ENCODE peak calls at places on chromosomes 3 and 15, in eight cellular contexts. P is cardiac muscle cell, M is H7, T is mesendoderm, S is AG04450, F is EH, I is ecto neural progenitor cell, K is H54. R is an unnamed sample.

GRCh38 chr3:50177346-50177745 is 14.1 kb upstream of the GNAT1 start:
- DNase-seq in P (no peak), M (no peak), T (no peak), S (no peak), F (no peak), I (no peak), K (no peak), R (no peak)

GRCh38 chr15:31256385-31257265 is 70.0 kb upstream of the KLF13 start:
- DNase-seq in P (no peak), M (no peak), T (peak; percentile 78), S (no peak), F (no peak), I (no peak), K (no peak), R (no peak)

GRCh38 chr3:23959147-23959900 is 14.2 kb downstream of the NR1D2 start:
- DNase-seq in P (no peak), M (no peak), T (no peak), S (peak; percentile 72), F (peak; percentile 95), I (no peak), K (peak; percentile 45), R (no peak)

GRCh38 chr3:16350041-16350952 is 85.3 kb downstream of the OXNAD1 start:
- DNase-seq in P (no peak), M (no peak), T (no peak), S (peak; percentile 58), F (peak; percentile 79), I (no peak), K (no peak), R (no peak)

GRCh38 chr15:69951511-69952209 is 146.1 kb downstream of the TLE3 start:
- DNase-seq in P (no peak), M (no peak), T (no peak), S (no peak), F (no peak), I (no peak), K (no peak), R (no peak)

GRCh38 chr3:150146891-150147761 is 176.4 kb upstream of the PFN2 start:
- DNase-seq in P (no peak), M (no peak), T (no peak), S (peak; percentile 85), F (peak; percentile 97), I (no peak), K (peak; percentile 51), R (peak; percentile 77)

GRCh38 chr15:99125061-99125990 is 20.4 kb downstream of the SYNM start:
- DNase-seq in P (no peak), M (no peak), T (no peak), S (no peak), F (no peak), I (no peak), K (no peak), R (no peak)

GRCh38 chr15:65379986-65380385 is 2.2 kb upstream of the IGDCC3 start:
- DNase-seq in P (no peak), M (no peak), T (no peak), S (no peak), F (no peak), I (no peak), K (no peak), R (no peak)

GRCh38 chr3:156522673-156523072 is 32.2 kb downstream of the SSR3 start:
- DNase-seq in P (no peak), M (no peak), T (no peak), S (no peak), F (no peak), I (no peak), K (no peak), R (no peak)

GRCh38 chr3:4850211-4850927 is 128.9 kb upstream of the BHLHE40 start:
- DNase-seq in P (no peak), M (no peak), T (no peak), S (no peak), F (no peak), I (no peak), K (no peak), R (no peak)

GRCh38 chr3:126300761-126301481 is 56.3 kb downstream of the KLF15 start:
- DNase-seq in P (no peak), M (no peak), T (no peak), S (no peak), F (peak; percentile 52), I (no peak), K (no peak), R (peak; percentile 45)

GRCh38 chr15:89115547-89115946 is 27.3 kb downstream of the ABHD2 start:
- DNase-seq in P (no peak), M (peak; percentile 40), T (no peak), S (no peak), F (no peak), I (no peak), K (no peak), R (no peak)

GRCh38 chr3:29758108-29759020 is 477.5 kb downstream of the RBMS3 start:
- DNase-seq in P (no peak), M (no peak), T (no peak), S (peak; percentile 50), F (peak; percentile 87), I (no peak), K (no peak), R (no peak)

GRCh38 chr3:64150527-64151238 is 74.6 kb downstream of the PRICKLE2 start:
- DNase-seq in P (peak; percentile 28), M (no peak), T (no peak), S (peak; percentile 97), F (peak; percentile 94), I (no peak), K (no peak), R (no peak)

GRCh38 chr15:63872759-63873510 is 39.2 kb upstream of the HERC1 start:
- DNase-seq in P (no peak), M (no peak), T (peak; percentile 49), S (no peak), F (peak; percentile 65), I (no peak), K (no peak), R (peak; percentile 92)

GRCh38 chr3:45666729-45667440 is 22.3 kb upstream of the SACM1L start:
- DNase-seq in P (no peak), M (no peak), T (no peak), S (no peak), F (peak; percentile 88), I (no peak), K (peak; percentile 30), R (no peak)

GRCh38 chr3:100575704-100576103 is 33.7 kb upstream of the ADGRG7 start:
- DNase-seq in P (no peak), M (no peak), T (no peak), S (no peak), F (no peak), I (no peak), K (no peak), R (no peak)

GRCh38 chr15:38207591-38207990 is 45.0 kb upstream of the SPRED1 start:
- DNase-seq in P (no peak), M (no peak), T (no peak), S (no peak), F (peak; percentile 37), I (no peak), K (no peak), R (no peak)

GRCh38 chr3:134485075-134485536 is 679 bp downstream of the ANAPC13 start:
- DNase-seq in P (no peak), M (peak; percentile 56), T (peak; percentile 62), S (no peak), F (peak; percentile 40), I (no peak), K (no peak), R (no peak)

GRCh38 chr15:69885182-69886041 is 212.3 kb downstream of the TLE3 start:
- DNase-seq in P (no peak), M (no peak), T (peak; percentile 78), S (no peak), F (no peak), I (peak; percentile 66), K (no peak), R (no peak)

GRCh38 chr3:78878011-78878410 is 889.8 kb downstream of the ROBO1 start:
- DNase-seq in P (no peak), M (no peak), T (no peak), S (peak; percentile 41), F (peak; percentile 81), I (no peak), K (no peak), R (no peak)

GRCh38 chr15:73341886-73342600 is 26.7 kb downstream of the HCN4 start:
- DNase-seq in P (no peak), M (peak; percentile 31), T (no peak), S (no peak), F (no peak), I (no peak), K (no peak), R (no peak)

GRCh38 chr3:43691120-43692002 is 623 bp downstream of the ABHD5 start:
- DNase-seq in P (peak; percentile 80), M (peak; percentile 87), T (peak; percentile 81), S (no peak), F (peak; percentile 56), I (peak; percentile 80), K (peak; percentile 46), R (peak; percentile 92)

GRCh38 chr15:90249123-90249863 is at the start of gene TTLL13:
- DNase-seq in P (peak; percentile 97), M (peak; percentile 98), T (peak; percentile 96), S (peak; percentile 59), F (peak; percentile 90), I (peak; percentile 98), K (peak; percentile 54), R (peak; percentile 98)

GRCh38 chr15:29821416-29822099 is 710 bp downstream of the TJP1 start:
- DNase-seq in P (peak; percentile 92), M (peak; percentile 79), T (peak; percentile 96), S (peak; percentile 49), F (peak; percentile 86), I (peak; percentile 82), K (peak; percentile 61), R (peak; percentile 95)

GRCh38 chr3:4674216-4674615 is 181.1 kb downstream of the ITPR1 start:
- DNase-seq in P (no peak), M (no peak), T (no peak), S (peak; percentile 15), F (peak; percentile 12), I (no peak), K (no peak), R (no peak)

GRCh38 chr3:157531771-157532170 is 28.6 kb upstream of the VEPH1 start:
- DNase-seq in P (no peak), M (no peak), T (no peak), S (no peak), F (no peak), I (no peak), K (no peak), R (no peak)

GRCh38 chr15:67406257-67406861 is 114.6 kb upstream of the C15orf61 start:
- DNase-seq in P (no peak), M (no peak), T (peak; percentile 14), S (no peak), F (peak; percentile 15), I (no peak), K (no peak), R (no peak)

GRCh38 chr3:29789686-29790085 is 508.8 kb downstream of the RBMS3 start:
- DNase-seq in P (no peak), M (no peak), T (no peak), S (no peak), F (peak; percentile 27), I (no peak), K (no peak), R (no peak)

GRCh38 chr15:57684491-57685184 is 21.9 kb upstream of the POLR2M start:
- DNase-seq in P (no peak), M (no peak), T (no peak), S (no peak), F (no peak), I (no peak), K (no peak), R (no peak)

R was measured in islet precursor cell.